ENCODE peak calls at places on chromosomes 5 and 9, in nine cellular contexts. F, K, T, G, I, N, S, J and D are unnamed samples.

GRCh38 chr5:176693477-176693851 is 46.2 kb downstream of the TSPAN17 start:
- DNase-seq in F (no peak), K (no peak), T (no peak), G (no peak), I (no peak), N (no peak), S (no peak), J (no peak), D (no peak)

GRCh38 chr5:175590471-175590881 is 67.4 kb upstream of the HRH2 start:
- DNase-seq in F (no peak), K (no peak), T (peak), G (no peak), I (no peak), N (peak), S (no peak), J (peak), D (no peak)

GRCh38 chr9:81648891-81649290 is 40.5 kb downstream of the TLE1 start:
- DNase-seq in F (no peak), K (no peak), T (no peak), G (no peak), I (no peak), N (no peak), S (no peak), J (no peak), D (no peak)

GRCh38 chr9:136720251-136720886 is 8.0 kb downstream of the DIPK1B start:
- DNase-seq in F (no peak), K (no peak), T (no peak), G (no peak), I (no peak), N (peak), S (no peak), J (no peak), D (no peak)

GRCh38 chr5:109705596-109705995 is 15.9 kb downstream of the MAN2A1 start:
- DNase-seq in F (no peak), K (no peak), T (no peak), G (no peak), I (no peak), N (peak), S (no peak), J (no peak), D (no peak)

GRCh38 chr5:9335754-9336495 is 209.9 kb downstream of the SEMA5A start:
- DNase-seq in F (no peak), K (no peak), T (no peak), G (no peak), I (no peak), N (no peak), S (no peak), J (no peak), D (no peak)

GRCh38 chr9:134101623-134102149 is 33.9 kb upstream of the BRD3 start:
- DNase-seq in F (no peak), K (no peak), T (no peak), G (no peak), I (no peak), N (no peak), S (no peak), J (no peak), D (no peak)

GRCh38 chr5:129445379-129445778 is 14.7 kb upstream of the ADAMTS19 start:
- DNase-seq in F (no peak), K (no peak), T (no peak), G (no peak), I (no peak), N (no peak), S (no peak), J (no peak), D (no peak)

GRCh38 chr5:105953616-105954015 is 1717.1 kb downstream of the EFNA5 start:
- DNase-seq in F (no peak), K (no peak), T (no peak), G (no peak), I (no peak), N (no peak), S (no peak), J (no peak), D (no peak)

GRCh38 chr5:141483842-141484241 is 988 bp upstream of the PCDHGC4 start:
- DNase-seq in F (no peak), K (no peak), T (no peak), G (no peak), I (no peak), N (no peak), S (no peak), J (no peak), D (no peak)

GRCh38 chr5:13488254-13488931 is 456.1 kb downstream of the DNAH5 start:
- DNase-seq in F (no peak), K (no peak), T (no peak), G (no peak), I (no peak), N (no peak), S (no peak), J (no peak), D (no peak)

GRCh38 chr5:119340597-119341218 is 15.1 kb upstream of the TNFAIP8 start:
- DNase-seq in F (no peak), K (peak), T (no peak), G (no peak), I (no peak), N (no peak), S (peak), J (no peak), D (no peak)

GRCh38 chr5:35987776-35988175 is 3.4 kb downstream of the UGT3A1 start:
- DNase-seq in F (no peak), K (no peak), T (no peak), G (no peak), I (no peak), N (no peak), S (no peak), J (no peak), D (no peak)

GRCh38 chr5:137491121-137491520 is 8.0 kb downstream of the SPOCK1 start:
- DNase-seq in F (no peak), K (no peak), T (no peak), G (no peak), I (no peak), N (peak), S (no peak), J (no peak), D (no peak)

GRCh38 chr5:139849501-139849900 is 53.9 kb downstream of the PSD2 start:
- DNase-seq in F (no peak), K (no peak), T (no peak), G (no peak), I (no peak), N (no peak), S (no peak), J (no peak), D (no peak)

GRCh38 chr5:4245511-4245910 is 649.9 kb downstream of the IRX1 start:
- DNase-seq in F (no peak), K (no peak), T (no peak), G (no peak), I (no peak), N (no peak), S (no peak), J (no peak), D (no peak)